ENCODE peak calls at places on chromosome 15, in eight cellular contexts. P, H, K, R, B, A, F and W are unnamed samples. For H3K9me3, the result is how much of the 10 kb centered on the place peaks cover.

GRCh38 chr15:44501768-44502366 is 35.1 kb upstream of the EIF3J start:
- DNase-seq in P (peak), H (no peak), K (peak), R (no peak), B (peak), A (no peak), F (peak), W (no peak)

GRCh38 chr15:37219211-37219701 is 118.9 kb upstream of the MEIS2 start:
- DNase-seq in P (no peak), H (peak), K (no peak), R (no peak), B (no peak), A (peak), F (no peak), W (no peak)

GRCh38 chr15:99486371-99487336 is 79.1 kb upstream of the MEF2A start:
- DNase-seq in P (peak), H (peak), K (peak), R (no peak), B (peak), A (peak), F (peak), W (peak)

GRCh38 chr15:65937046-65937445 is 67.8 kb downstream of the RAB11A start:
- DNase-seq in P (no peak), H (no peak), K (no peak), R (no peak), B (no peak), A (no peak), F (no peak), W (peak)

GRCh38 chr15:68587769-68588385 is 9.1 kb downstream of the CORO2B start:
- DNase-seq in P (no peak), H (no peak), K (no peak), R (no peak), B (no peak), A (no peak), F (no peak), W (no peak)

GRCh38 chr15:52256366-52256765 is 39.2 kb downstream of the MYO5C start:
- DNase-seq in P (peak), H (peak), K (peak), R (peak), B (peak), A (peak), F (peak), W (peak)

GRCh38 chr15:71115567-71116351 is 488 bp downstream of the THSD4 start:
- DNase-seq in P (peak), H (peak), K (peak), R (no peak), B (peak), A (peak), F (peak), W (peak)

GRCh38 chr15:68487087-68487843 is 55.3 kb upstream of the ITGA11 start:
- DNase-seq in P (no peak), H (no peak), K (peak), R (no peak), B (peak), A (no peak), F (no peak), W (no peak)

GRCh38 chr15:51401872-51402517 is 60.5 kb downstream of the GLDN start:
- DNase-seq in P (peak), H (peak), K (peak), R (no peak), B (no peak), A (peak), F (peak), W (peak)

GRCh38 chr15:91981802-91982201 is 128.3 kb downstream of the SLCO3A1 start:
- DNase-seq in P (no peak), H (no peak), K (no peak), R (no peak), B (no peak), A (no peak), F (no peak), W (no peak)

GRCh38 chr15:42728562-42728961 is 8.4 kb downstream of the CDAN1 start:
- DNase-seq in P (no peak), H (no peak), K (no peak), R (no peak), B (no peak), A (no peak), F (no peak), W (no peak)

GRCh38 chr15:45583731-45584639 is 3.2 kb upstream of the BLOC1S6 start:
- DNase-seq in P (no peak), H (no peak), K (no peak), R (no peak), B (no peak), A (peak), F (no peak), W (no peak)

GRCh38 chr15:77032647-77033416 is 37.9 kb downstream of the PSTPIP1 start:
- DNase-seq in P (no peak), H (peak), K (no peak), R (peak), B (no peak), A (no peak), F (no peak), W (no peak)

GRCh38 chr15:100101389-100102089 is 240.2 kb downstream of the ADAMTS17 start:
- DNase-seq in P (no peak), H (no peak), K (no peak), R (no peak), B (no peak), A (peak), F (no peak), W (no peak)

GRCh38 chr15:80779658-80780415 is 667 bp downstream of the CEMIP start:
- DNase-seq in P (peak), H (no peak), K (peak), R (no peak), B (peak), A (peak), F (peak), W (peak)

GRCh38 chr15:69823223-69823907 is 274.4 kb downstream of the TLE3 start:
- DNase-seq in P (peak), H (no peak), K (no peak), R (no peak), B (peak), A (no peak), F (no peak), W (no peak)

GRCh38 chr15:65939901-65940617 is 70.8 kb downstream of the RAB11A start:
- DNase-seq in P (peak), H (no peak), K (peak), R (no peak), B (peak), A (no peak), F (no peak), W (peak)

GRCh38 chr15:70132148-70132547 is 34.4 kb upstream of the TLE3 start:
- DNase-seq in P (no peak), H (no peak), K (no peak), R (no peak), B (no peak), A (no peak), F (no peak), W (no peak)

GRCh38 chr15:47607750-47608149 is 109.6 kb upstream of the SEMA6D start:
- DNase-seq in P (no peak), H (no peak), K (peak), R (no peak), B (no peak), A (no peak), F (peak), W (peak)

GRCh38 chr15:78828930-78829329 is 17.7 kb upstream of the ADAMTS7 start:
- DNase-seq in P (no peak), H (no peak), K (no peak), R (no peak), B (no peak), A (no peak), F (no peak), W (no peak)

GRCh38 chr15:73605759-73606423 is 27.3 kb downstream of the NPTN start:
- DNase-seq in P (no peak), H (no peak), K (no peak), R (no peak), B (no peak), A (peak), F (no peak), W (no peak)

GRCh38 chr15:33852570-33852969 is 115.7 kb upstream of the CHRM5 start:
- DNase-seq in P (peak), H (no peak), K (peak), R (no peak), B (peak), A (no peak), F (no peak), W (no peak)

GRCh38 chr15:78750566-78750965 is 60.7 kb downstream of the ADAMTS7 start:
- DNase-seq in P (peak), H (no peak), K (peak), R (no peak), B (no peak), A (no peak), F (no peak), W (no peak)

GRCh38 chr15:74784426-74784825 is 2.5 kb downstream of the CSK start:
- DNase-seq in P (no peak), H (no peak), K (no peak), R (no peak), B (no peak), A (no peak), F (no peak), W (no peak)

GRCh38 chr15:77024273-77025065 is 29.5 kb downstream of the PSTPIP1 start:
- DNase-seq in P (peak), H (peak), K (peak), R (peak), B (peak), A (peak), F (peak), W (peak)

GRCh38 chr15:88711806-88712205 is 73.0 kb downstream of the ISG20 start:
- DNase-seq in P (no peak), H (no peak), K (no peak), R (no peak), B (no peak), A (no peak), F (no peak), W (no peak)

GRCh38 chr15:69304176-69304533 is 5.4 kb downstream of the PAQR5 start:
- DNase-seq in P (peak), H (no peak), K (peak), R (no peak), B (peak), A (no peak), F (no peak), W (no peak)

GRCh38 chr15:84783493-84784251 is 33.5 kb upstream of the ALPK3 start:
- DNase-seq in P (no peak), H (no peak), K (no peak), R (no peak), B (no peak), A (peak), F (no peak), W (no peak)

DNA sequence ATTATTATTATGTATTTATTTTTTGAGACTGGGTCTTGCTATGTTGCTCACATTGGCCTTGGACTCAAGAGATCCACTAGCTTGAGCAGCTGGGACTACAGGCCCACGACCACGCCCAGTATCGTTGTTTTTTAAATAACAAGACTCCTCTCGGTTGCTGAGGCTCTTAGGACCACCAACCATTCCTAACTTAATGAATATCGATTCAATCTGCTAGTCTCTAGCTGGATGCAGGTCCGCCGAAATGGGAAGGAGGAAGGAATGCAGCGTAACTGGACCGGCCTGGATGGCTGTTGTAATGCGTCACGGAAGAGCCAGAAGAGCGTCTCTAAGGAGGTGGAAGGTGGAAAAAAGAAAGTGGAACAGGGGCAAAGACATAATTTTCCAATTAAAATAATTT is 1.7 kb downstream of the ANXA2 start:
- DNase-seq in P (peak), H (no peak), K (no peak), R (no peak), B (peak), A (no peak), F (no peak), W (no peak)
- H3K4me3 ChIP-seq in P (peak), H (no peak), K (peak), R (no peak), B (peak), A (peak), F (no peak), W (peak)

GRCh38 chr15:25056484-25057429 is 102.0 kb downstream of the SNRPN start:
- DNase-seq in P (no peak), H (no peak), K (no peak), R (peak), B (no peak), A (peak), F (no peak), W (no peak)
- H3K9me3 ChIP-seq in P (half or more), H (half or more), K (under half), R (half or more), B (half or more), A (half or more), F (under half), W (under half)

DNA sequence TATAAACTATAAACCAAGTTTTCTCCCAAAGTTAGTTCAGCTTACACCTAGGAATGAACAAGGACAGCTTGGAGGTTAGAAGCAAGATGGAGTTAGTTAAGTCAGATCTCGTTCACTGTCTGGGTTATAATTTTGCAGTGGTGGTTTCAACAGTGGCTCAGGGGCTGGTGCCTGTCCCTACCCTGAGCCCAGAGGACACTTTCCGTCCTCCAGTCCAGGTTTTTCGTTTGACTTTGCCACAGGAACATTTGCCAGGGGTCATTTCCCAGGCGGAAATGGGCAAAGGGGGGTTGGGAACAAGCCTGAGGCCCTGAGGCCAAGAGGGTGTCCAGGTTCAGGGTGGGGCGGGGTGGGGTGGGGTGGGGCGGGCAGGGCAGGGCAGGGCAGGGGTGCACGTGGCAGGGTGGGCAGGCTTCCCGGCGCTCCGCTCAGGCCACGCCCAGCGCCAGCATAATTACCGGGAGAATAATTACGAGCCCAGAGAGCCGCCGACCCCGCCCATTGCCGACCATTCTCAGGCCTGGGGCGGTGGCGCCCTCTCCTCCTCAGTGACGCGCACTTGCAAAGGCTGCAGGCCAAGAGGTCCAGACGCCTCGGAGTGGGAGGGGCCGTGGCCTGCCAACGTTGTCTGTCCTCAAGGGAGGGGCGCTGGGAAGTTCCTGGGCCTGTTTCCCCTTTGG is 70.4 kb downstream of the KLF13 start:
- DNase-seq in P (peak), H (peak), K (peak), R (no peak), B (peak), A (peak), F (peak), W (peak)
- H3K4me3 ChIP-seq in P (peak), H (no peak), K (no peak), R (no peak), B (no peak), A (no peak), F (peak), W (no peak)

GRCh38 chr15:86647810-86648440 is 568.3 kb downstream of the AGBL1 start:
- DNase-seq in P (no peak), H (no peak), K (no peak), R (no peak), B (no peak), A (no peak), F (no peak), W (no peak)
- H3K9me3 ChIP-seq in P (under half), H (under half), K (under half), R (under half), B (under half), A (under half), F (under half), W (under half)

DNA sequence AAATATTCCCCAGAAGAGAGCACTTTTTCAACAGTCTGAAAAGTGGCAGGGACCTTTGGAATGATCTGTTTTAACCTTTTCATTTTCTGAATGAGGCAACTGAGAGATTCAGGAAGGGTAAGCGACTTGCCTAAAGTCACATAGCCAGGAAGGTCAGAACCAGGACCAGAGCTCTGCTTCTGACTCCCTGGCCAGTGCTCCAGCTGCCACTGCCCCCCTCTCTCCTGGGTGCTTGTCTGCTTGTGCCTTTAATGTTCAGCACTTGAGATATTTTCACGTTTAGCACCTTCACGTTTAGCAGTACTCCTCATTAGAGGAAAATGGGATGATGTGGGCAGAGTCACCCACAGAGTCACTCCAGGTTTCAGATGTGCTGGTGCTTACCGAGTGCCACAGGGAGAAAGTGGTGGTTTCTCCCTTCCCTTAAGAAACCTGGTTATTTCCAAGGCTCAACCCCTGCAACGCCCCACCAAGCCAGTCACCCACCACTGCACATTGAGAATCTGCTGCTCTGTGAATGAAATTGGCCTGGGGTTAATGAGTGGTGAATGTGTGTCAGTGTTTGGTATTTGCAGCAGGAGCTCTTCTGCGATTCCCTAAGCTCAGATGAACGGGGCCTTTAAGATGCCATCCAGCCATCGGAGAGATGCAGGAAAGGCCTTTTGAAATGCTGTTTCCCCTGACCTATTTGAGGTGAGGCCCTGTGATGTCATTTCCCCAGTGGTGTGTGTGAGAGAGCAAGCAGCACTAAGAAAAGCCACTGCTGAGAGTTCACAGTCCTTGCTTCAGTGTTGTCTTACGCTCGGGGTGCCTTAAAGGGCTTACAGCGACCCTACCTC is 68.6 kb downstream of the SMAD3 start:
- DNase-seq in P (no peak), H (no peak), K (no peak), R (peak), B (peak), A (no peak), F (peak), W (no peak)
- H3K4me3 ChIP-seq in P (no peak), H (no peak), K (no peak), R (peak), B (no peak), A (no peak), F (no peak), W (no peak)

GRCh38 chr15:61742591-61742990 is 317.7 kb downstream of the VPS13C start:
- DNase-seq in P (peak), H (no peak), K (no peak), R (no peak), B (peak), A (no peak), F (no peak), W (no peak)
- H3K9me3 ChIP-seq in P (under half), H (under half), K (under half), R (under half), B (under half), A (under half), F (under half), W (under half)

DNA sequence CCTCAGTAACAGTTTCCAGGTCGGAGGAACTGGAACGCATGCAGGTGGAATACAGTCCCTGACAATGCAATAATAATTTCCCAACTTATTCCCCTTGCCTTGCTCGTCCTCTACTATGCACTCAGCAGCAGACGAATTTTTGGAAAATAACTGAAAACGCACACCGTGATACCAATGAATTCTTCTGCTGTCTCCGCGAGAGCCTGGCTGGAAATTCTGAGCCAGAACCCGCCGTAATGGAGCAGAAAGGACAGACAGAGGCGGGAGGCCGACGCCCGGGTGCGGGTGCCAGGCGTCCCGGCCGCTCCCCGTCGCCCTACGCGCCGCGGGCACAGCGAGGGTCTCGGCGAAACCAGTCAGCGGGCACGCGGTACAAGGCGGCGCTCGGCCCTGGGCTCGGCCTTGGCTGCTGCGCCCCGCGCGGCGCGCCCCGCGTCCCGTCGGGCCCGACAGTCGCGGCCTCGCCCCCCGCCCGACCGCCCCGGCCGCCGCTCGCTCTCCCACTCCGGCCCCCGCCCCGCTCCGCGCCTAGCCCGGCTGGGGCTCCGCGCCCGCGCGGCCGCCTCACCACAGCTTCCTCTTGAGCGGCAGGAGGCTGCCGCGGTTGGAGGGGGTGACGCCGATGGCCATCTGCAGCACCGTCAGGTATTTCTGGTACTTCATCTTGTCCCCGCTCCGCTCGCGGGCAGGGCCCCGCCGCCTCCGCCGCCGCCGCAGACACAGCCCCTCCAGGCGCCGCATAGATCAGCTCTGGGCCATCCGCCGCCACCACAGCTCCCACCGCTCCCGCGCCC is 114.5 kb upstream of the GOLGA8J start:
- DNase-seq in P (peak), H (no peak), K (no peak), R (no peak), B (peak), A (peak), F (peak), W (no peak)
- H3K4me3 ChIP-seq in P (peak), H (no peak), K (no peak), R (no peak), B (peak), A (peak), F (peak), W (peak)